ENCODE peak calls at places on chromosome 13, in nine cellular contexts. F, P, Q, R, N, D, C, S and Z are unnamed samples.

GRCh38 chr13:110445183-110445582 is 116.3 kb downstream of the RAB20 start:
- DNase-seq in F (no peak), P (no peak), Q (no peak), R (no peak), N (no peak), D (peak), C (peak), S (no peak), Z (no peak)

GRCh38 chr13:35489050-35489449 is 12.6 kb upstream of the MAB21L1 start:
- DNase-seq in F (no peak), P (no peak), Q (no peak), R (no peak), N (no peak), D (no peak), C (no peak), S (no peak), Z (no peak)

GRCh38 chr13:99655351-99656091 is 154.2 kb downstream of the TM9SF2 start:
- DNase-seq in F (no peak), P (no peak), Q (peak), R (no peak), N (peak), D (no peak), C (peak), S (peak), Z (no peak)

GRCh38 chr13:33644607-33645543 is 173.1 kb upstream of the RFC3 start:
- DNase-seq in F (no peak), P (no peak), Q (no peak), R (peak), N (peak), D (peak), C (peak), S (peak), Z (no peak)

GRCh38 chr13:40345149-40345514 is 321.3 kb downstream of the FOXO1 start:
- DNase-seq in F (no peak), P (no peak), Q (no peak), R (no peak), N (no peak), D (no peak), C (no peak), S (no peak), Z (no peak)

GRCh38 chr13:41460930-41461329 is 3.6 kb downstream of the RGCC start:
- DNase-seq in F (no peak), P (no peak), Q (no peak), R (no peak), N (no peak), D (no peak), C (no peak), S (no peak), Z (no peak)

GRCh38 chr13:80454245-80454644 is 113.3 kb upstream of the SPRY2 start:
- DNase-seq in F (no peak), P (no peak), Q (no peak), R (no peak), N (no peak), D (peak), C (peak), S (no peak), Z (no peak)

GRCh38 chr13:95797016-95797415 is 120.1 kb downstream of the DNAJC3 start:
- DNase-seq in F (no peak), P (no peak), Q (no peak), R (no peak), N (no peak), D (no peak), C (no peak), S (no peak), Z (no peak)

GRCh38 chr13:86846501-86846900 is 824.7 kb upstream of the SLITRK5 start:
- DNase-seq in F (no peak), P (no peak), Q (no peak), R (no peak), N (no peak), D (no peak), C (peak), S (no peak), Z (no peak)

GRCh38 chr13:42883771-42884170 is 102.4 kb downstream of the FAM216B start:
- DNase-seq in F (no peak), P (no peak), Q (no peak), R (no peak), N (peak), D (no peak), C (peak), S (peak), Z (no peak)

GRCh38 chr13:87122551-87122950 is 548.6 kb upstream of the SLITRK5 start:
- DNase-seq in F (no peak), P (no peak), Q (no peak), R (no peak), N (no peak), D (no peak), C (peak), S (no peak), Z (no peak)

GRCh38 chr13:28658539-28658795 is 463 bp upstream of the POMP start:
- DNase-seq in F (no peak), P (no peak), Q (no peak), R (no peak), N (no peak), D (no peak), C (no peak), S (peak), Z (no peak)

GRCh38 chr13:83515267-83515666 is 367.0 kb downstream of the SLITRK1 start:
- DNase-seq in F (no peak), P (no peak), Q (no peak), R (no peak), N (peak), D (no peak), C (peak), S (peak), Z (no peak)

GRCh38 chr13:91135949-91136348 is 211.5 kb upstream of the MIR17HG start:
- DNase-seq in F (no peak), P (no peak), Q (no peak), R (no peak), N (no peak), D (no peak), C (no peak), S (no peak), Z (no peak)

GRCh38 chr13:77898097-77898496 is 20.5 kb downstream of the EDNRB start:
- DNase-seq in F (no peak), P (no peak), Q (no peak), R (no peak), N (no peak), D (no peak), C (peak), S (no peak), Z (no peak)

GRCh38 chr13:109200556-109200955 is 571.1 kb downstream of the MYO16 start:
- DNase-seq in F (no peak), P (no peak), Q (no peak), R (no peak), N (no peak), D (no peak), C (peak), S (no peak), Z (no peak)

GRCh38 chr13:25775986-25776385 is 275.8 kb downstream of the SHISA2 start:
- DNase-seq in F (no peak), P (no peak), Q (no peak), R (no peak), N (no peak), D (no peak), C (no peak), S (no peak), Z (no peak)

GRCh38 chr13:110509478-110509926 is 52.0 kb downstream of the RAB20 start:
- DNase-seq in F (no peak), P (no peak), Q (no peak), R (no peak), N (no peak), D (no peak), C (peak), S (no peak), Z (no peak)

GRCh38 chr13:19181021-19181620 is 503 bp downstream of the TUBA3C start:
- DNase-seq in F (no peak), P (no peak), Q (no peak), R (no peak), N (no peak), D (no peak), C (no peak), S (no peak), Z (peak)